ENCODE peak calls at places on chromosome 7, in ten cellular contexts. G, D, Z, S, O, K, C, V, B and E are unnamed samples.

GRCh38 chr7:41103331-41103730 is 599.6 kb downstream of the INHBA start:
- DNase-seq in G (no peak), D (no peak), Z (no peak), S (no peak), O (no peak), K (peak), C (no peak), V (no peak), B (no peak), E (no peak)

GRCh38 chr7:38463277-38464224 is 167.6 kb downstream of the AMPH start:
- DNase-seq in G (peak), D (peak), Z (no peak), S (peak), O (peak), K (peak), C (peak), V (peak), B (no peak), E (peak)

GRCh38 chr7:34916267-34916666 is 121.0 kb downstream of the DPY19L1 start:
- DNase-seq in G (no peak), D (no peak), Z (no peak), S (no peak), O (no peak), K (no peak), C (no peak), V (no peak), B (no peak), E (no peak)

GRCh38 chr7:78066599-78066998 is 268.0 kb downstream of the PHTF2 start:
- DNase-seq in G (no peak), D (no peak), Z (no peak), S (no peak), O (no peak), K (no peak), C (no peak), V (no peak), B (no peak), E (no peak)

GRCh38 chr7:79933144-79933543 is 201.5 kb upstream of the GNAI1 start:
- DNase-seq in G (no peak), D (no peak), Z (no peak), S (peak), O (no peak), K (no peak), C (no peak), V (no peak), B (no peak), E (no peak)

GRCh38 chr7:155461631-155462030 is 3.7 kb downstream of the EN2 start:
- DNase-seq in G (no peak), D (no peak), Z (no peak), S (no peak), O (no peak), K (no peak), C (peak), V (no peak), B (no peak), E (peak)

GRCh38 chr7:17706734-17707133 is 233.6 kb downstream of the SNX13 start:
- DNase-seq in G (peak), D (peak), Z (peak), S (peak), O (peak), K (peak), C (peak), V (peak), B (peak), E (no peak)

GRCh38 chr7:14673202-14673601 is 229.3 kb downstream of the DGKB start:
- DNase-seq in G (no peak), D (no peak), Z (no peak), S (no peak), O (no peak), K (no peak), C (no peak), V (no peak), B (no peak), E (no peak)

GRCh38 chr7:137985897-137986251 is 16.0 kb downstream of the CREB3L2 start:
- DNase-seq in G (no peak), D (no peak), Z (no peak), S (no peak), O (no peak), K (no peak), C (no peak), V (no peak), B (no peak), E (no peak)

GRCh38 chr7:22356855-22357310 is at the start of gene RAPGEF5:
- DNase-seq in G (no peak), D (no peak), Z (peak), S (no peak), O (no peak), K (peak), C (peak), V (no peak), B (no peak), E (no peak)

GRCh38 chr7:98305951-98306535 is 24.6 kb downstream of the BRI3 start:
- DNase-seq in G (no peak), D (no peak), Z (no peak), S (no peak), O (no peak), K (no peak), C (no peak), V (no peak), B (no peak), E (peak)

GRCh38 chr7:1531979-1532455 is 1.5 kb downstream of the MAFK start:
- DNase-seq in G (no peak), D (no peak), Z (no peak), S (no peak), O (no peak), K (no peak), C (no peak), V (no peak), B (no peak), E (no peak)

GRCh38 chr7:74452748-74453320 is 872 bp upstream of the GTF2IRD1 start:
- DNase-seq in G (no peak), D (no peak), Z (no peak), S (peak), O (no peak), K (peak), C (peak), V (no peak), B (peak), E (no peak)

GRCh38 chr7:142669074-142669654 is 80.1 kb upstream of the PRSS1 start:
- DNase-seq in G (peak), D (no peak), Z (peak), S (peak), O (no peak), K (peak), C (peak), V (no peak), B (no peak), E (no peak)

GRCh38 chr7:104852386-104852785 is 161.6 kb upstream of the KMT2E start:
- DNase-seq in G (no peak), D (no peak), Z (no peak), S (no peak), O (no peak), K (no peak), C (no peak), V (no peak), B (no peak), E (no peak)

GRCh38 chr7:5494683-5495561 is 71.3 kb upstream of the TNRC18 start:
- DNase-seq in G (peak), D (peak), Z (peak), S (peak), O (peak), K (peak), C (peak), V (peak), B (peak), E (peak)

GRCh38 chr7:4786015-4786414 is 10.6 kb downstream of the AP5Z1 start:
- DNase-seq in G (no peak), D (no peak), Z (no peak), S (no peak), O (no peak), K (no peak), C (no peak), V (no peak), B (no peak), E (no peak)

GRCh38 chr7:133053321-133053891 is 28.5 kb downstream of the CHCHD3 start:
- DNase-seq in G (no peak), D (peak), Z (no peak), S (peak), O (no peak), K (peak), C (no peak), V (peak), B (no peak), E (no peak)

GRCh38 chr7:102291056-102291915 is 4.6 kb downstream of the SH2B2 start:
- DNase-seq in G (peak), D (no peak), Z (no peak), S (no peak), O (no peak), K (no peak), C (no peak), V (no peak), B (no peak), E (no peak)

GRCh38 chr7:66505531-66506451 is 122.9 kb upstream of the KCTD7 start:
- DNase-seq in G (peak), D (peak), Z (no peak), S (no peak), O (no peak), K (peak), C (peak), V (no peak), B (no peak), E (no peak)

GRCh38 chr7:44158060-44158872 is 17.1 kb upstream of the MYL7 start:
- DNase-seq in G (no peak), D (no peak), Z (no peak), S (no peak), O (no peak), K (no peak), C (no peak), V (no peak), B (no peak), E (no peak)

GRCh38 chr7:30771859-30772429 is 727 bp downstream of the MINDY4 start:
- DNase-seq in G (no peak), D (no peak), Z (peak), S (peak), O (no peak), K (peak), C (peak), V (no peak), B (no peak), E (no peak)

GRCh38 chr7:9498303-9498702 is 1064.9 kb downstream of the NXPH1 start:
- DNase-seq in G (no peak), D (no peak), Z (no peak), S (no peak), O (no peak), K (no peak), C (no peak), V (no peak), B (no peak), E (no peak)

GRCh38 chr7:35571596-35572240 is 123.2 kb downstream of the HERPUD2 start:
- DNase-seq in G (no peak), D (no peak), Z (no peak), S (no peak), O (no peak), K (no peak), C (no peak), V (no peak), B (no peak), E (no peak)

GRCh38 chr7:64180989-64181388 is 26.0 kb upstream of the ZNF735 start:
- DNase-seq in G (no peak), D (no peak), Z (no peak), S (no peak), O (no peak), K (no peak), C (no peak), V (no peak), B (no peak), E (no peak)

GRCh38 chr7:127413326-127413725 is 20.8 kb upstream of the ZNF800 start:
- DNase-seq in G (no peak), D (no peak), Z (no peak), S (no peak), O (no peak), K (no peak), C (no peak), V (no peak), B (no peak), E (no peak)

GRCh38 chr7:92749327-92749730 is 87.0 kb downstream of the CDK6 start:
- DNase-seq in G (no peak), D (no peak), Z (no peak), S (no peak), O (no peak), K (no peak), C (no peak), V (peak), B (no peak), E (no peak)

GRCh38 chr7:151388430-151388829 is 21.4 kb downstream of the WDR86 start:
- DNase-seq in G (no peak), D (no peak), Z (no peak), S (no peak), O (no peak), K (no peak), C (no peak), V (no peak), B (no peak), E (peak)

GRCh38 chr7:75866497-75867389 is 12.1 kb upstream of the RHBDD2 start:
- DNase-seq in G (peak), D (peak), Z (peak), S (peak), O (peak), K (peak), C (peak), V (peak), B (peak), E (peak)

GRCh38 chr7:31171216-31171750 is 119.2 kb downstream of the ADCYAP1R1 start:
- DNase-seq in G (no peak), D (no peak), Z (no peak), S (no peak), O (no peak), K (no peak), C (no peak), V (no peak), B (no peak), E (no peak)

GRCh38 chr7:30690011-30690410 is 7.8 kb upstream of the CRHR2 start:
- DNase-seq in G (no peak), D (no peak), Z (no peak), S (no peak), O (no peak), K (no peak), C (no peak), V (no peak), B (no peak), E (no peak)

GRCh38 chr7:11327633-11328032 is 354.0 kb downstream of the PHF14 start:
- DNase-seq in G (no peak), D (no peak), Z (no peak), S (no peak), O (no peak), K (no peak), C (peak), V (no peak), B (no peak), E (no peak)

GRCh38 chr7:128117691-128118090 is 86.5 kb upstream of the LRRC4 start:
- DNase-seq in G (no peak), D (no peak), Z (no peak), S (no peak), O (no peak), K (no peak), C (no peak), V (no peak), B (no peak), E (no peak)

GRCh38 chr7:47380325-47381131 is 201.4 kb downstream of the TNS3 start:
- DNase-seq in G (no peak), D (no peak), Z (peak), S (peak), O (no peak), K (no peak), C (peak), V (peak), B (peak), E (no peak)

GRCh38 chr7:1694981-1695511 is 25.0 kb downstream of the ELFN1 start:
- DNase-seq in G (no peak), D (peak), Z (no peak), S (no peak), O (no peak), K (no peak), C (no peak), V (no peak), B (no peak), E (no peak)

GRCh38 chr7:73937014-73937413 is 76.1 kb downstream of the TMEM270 start:
- DNase-seq in G (no peak), D (no peak), Z (no peak), S (no peak), O (no peak), K (no peak), C (no peak), V (no peak), B (no peak), E (no peak)

GRCh38 chr7:13188236-13188635 is 500.8 kb downstream of the ARL4A start:
- DNase-seq in G (no peak), D (no peak), Z (no peak), S (no peak), O (no peak), K (no peak), C (no peak), V (no peak), B (no peak), E (no peak)

GRCh38 chr7:82358923-82359322 is 84.7 kb downstream of the CACNA2D1 start:
- DNase-seq in G (no peak), D (no peak), Z (no peak), S (no peak), O (no peak), K (no peak), C (no peak), V (no peak), B (no peak), E (no peak)

GRCh38 chr7:36152756-36153570 is at the start of gene EEPD1:
- DNase-seq in G (peak), D (peak), Z (peak), S (peak), O (peak), K (peak), C (peak), V (peak), B (peak), E (peak)